ENCODE peak calls at places on chromosomes 3 and 15, in eight cellular contexts. One of them, this sample, is unnamed.

GRCh38 chr15:78979456-78980320 is 34.8 kb upstream of the CTSH start:
- DNase-seq in natural killer cell treated with Interleukin-12 subunit alpha and Interleukin-12 subunit beta and Interleukin-15 and Interleukin-18, amount 100 ng/mL, for 72 hours: no peak
- DNase-seq in AML-193: peak
- DNase-seq in ovary: peak
- DNase-seq in hepatic stellate cell: peak
- DNase-seq in GM04504: peak
- DNase-seq in endothelial cell: peak
- DNase-seq in GM20000: peak
- DNase-seq in this sample: peak

GRCh38 chr3:113185436-113185835 is 25.9 kb upstream of the BOC start:
- DNase-seq in natural killer cell treated with Interleukin-12 subunit alpha and Interleukin-12 subunit beta and Interleukin-15 and Interleukin-18, amount 100 ng/mL, for 72 hours: no peak
- DNase-seq in AML-193: no peak
- DNase-seq in ovary: no peak
- DNase-seq in hepatic stellate cell: no peak
- DNase-seq in GM04504: no peak
- DNase-seq in endothelial cell: no peak
- DNase-seq in GM20000: no peak
- DNase-seq in this sample: no peak

GRCh38 chr3:190336516-190337189 is 14.4 kb upstream of the CLDN1 start:
- DNase-seq in natural killer cell treated with Interleukin-12 subunit alpha and Interleukin-12 subunit beta and Interleukin-15 and Interleukin-18, amount 100 ng/mL, for 72 hours: no peak
- DNase-seq in AML-193: no peak
- DNase-seq in ovary: no peak
- DNase-seq in hepatic stellate cell: no peak
- DNase-seq in GM04504: no peak
- DNase-seq in endothelial cell: no peak
- DNase-seq in GM20000: no peak
- DNase-seq in this sample: no peak

GRCh38 chr15:52798529-52799101 is 8.5 kb upstream of the ONECUT1 start:
- DNase-seq in natural killer cell treated with Interleukin-12 subunit alpha and Interleukin-12 subunit beta and Interleukin-15 and Interleukin-18, amount 100 ng/mL, for 72 hours: no peak
- DNase-seq in AML-193: no peak
- DNase-seq in ovary: no peak
- DNase-seq in hepatic stellate cell: no peak
- DNase-seq in GM04504: no peak
- DNase-seq in endothelial cell: no peak
- DNase-seq in GM20000: no peak
- DNase-seq in this sample: no peak

GRCh38 chr15:84006467-84006866 is 229.1 kb upstream of the GOLGA6L4 start:
- DNase-seq in natural killer cell treated with Interleukin-12 subunit alpha and Interleukin-12 subunit beta and Interleukin-15 and Interleukin-18, amount 100 ng/mL, for 72 hours: no peak
- DNase-seq in AML-193: no peak
- DNase-seq in ovary: no peak
- DNase-seq in hepatic stellate cell: no peak
- DNase-seq in GM04504: no peak
- DNase-seq in endothelial cell: no peak
- DNase-seq in GM20000: no peak
- DNase-seq in this sample: no peak

GRCh38 chr3:48709051-48709461 is 8.0 kb downstream of the IP6K2 start:
- DNase-seq in natural killer cell treated with Interleukin-12 subunit alpha and Interleukin-12 subunit beta and Interleukin-15 and Interleukin-18, amount 100 ng/mL, for 72 hours: no peak
- DNase-seq in AML-193: no peak
- DNase-seq in ovary: no peak
- DNase-seq in hepatic stellate cell: no peak
- DNase-seq in GM04504: no peak
- DNase-seq in endothelial cell: no peak
- DNase-seq in GM20000: no peak
- DNase-seq in this sample: no peak

GRCh38 chr3:58163234-58163633 is 47.5 kb downstream of the DNASE1L3 start:
- DNase-seq in natural killer cell treated with Interleukin-12 subunit alpha and Interleukin-12 subunit beta and Interleukin-15 and Interleukin-18, amount 100 ng/mL, for 72 hours: no peak
- DNase-seq in AML-193: no peak
- DNase-seq in ovary: peak
- DNase-seq in hepatic stellate cell: no peak
- DNase-seq in GM04504: no peak
- DNase-seq in endothelial cell: no peak
- DNase-seq in GM20000: no peak
- DNase-seq in this sample: no peak

GRCh38 chr15:86316699-86317378 is 237.2 kb downstream of the AGBL1 start:
- DNase-seq in natural killer cell treated with Interleukin-12 subunit alpha and Interleukin-12 subunit beta and Interleukin-15 and Interleukin-18, amount 100 ng/mL, for 72 hours: no peak
- DNase-seq in AML-193: no peak
- DNase-seq in ovary: no peak
- DNase-seq in hepatic stellate cell: no peak
- DNase-seq in GM04504: no peak
- DNase-seq in endothelial cell: peak
- DNase-seq in GM20000: no peak
- DNase-seq in this sample: peak

GRCh38 chr3:116920836-116921596 is 211.4 kb downstream of the TUSC7 start:
- DNase-seq in natural killer cell treated with Interleukin-12 subunit alpha and Interleukin-12 subunit beta and Interleukin-15 and Interleukin-18, amount 100 ng/mL, for 72 hours: no peak
- DNase-seq in AML-193: no peak
- DNase-seq in ovary: no peak
- DNase-seq in hepatic stellate cell: no peak
- DNase-seq in GM04504: no peak
- DNase-seq in endothelial cell: no peak
- DNase-seq in GM20000: no peak
- DNase-seq in this sample: no peak

GRCh38 chr3:52535411-52536111 is 844 bp upstream of the UQCC5 start:
- DNase-seq in natural killer cell treated with Interleukin-12 subunit alpha and Interleukin-12 subunit beta and Interleukin-15 and Interleukin-18, amount 100 ng/mL, for 72 hours: no peak
- DNase-seq in AML-193: no peak
- DNase-seq in ovary: peak
- DNase-seq in hepatic stellate cell: no peak
- DNase-seq in GM04504: no peak
- DNase-seq in endothelial cell: peak
- DNase-seq in GM20000: no peak
- DNase-seq in this sample: no peak

GRCh38 chr3:166663194-166663593 is 716.9 kb downstream of the ZBBX start:
- DNase-seq in natural killer cell treated with Interleukin-12 subunit alpha and Interleukin-12 subunit beta and Interleukin-15 and Interleukin-18, amount 100 ng/mL, for 72 hours: no peak
- DNase-seq in AML-193: no peak
- DNase-seq in ovary: no peak
- DNase-seq in hepatic stellate cell: no peak
- DNase-seq in GM04504: no peak
- DNase-seq in endothelial cell: no peak
- DNase-seq in GM20000: no peak
- DNase-seq in this sample: no peak

GRCh38 chr3:66709464-66710058 is 208.7 kb upstream of the LRIG1 start:
- DNase-seq in natural killer cell treated with Interleukin-12 subunit alpha and Interleukin-12 subunit beta and Interleukin-15 and Interleukin-18, amount 100 ng/mL, for 72 hours: no peak
- DNase-seq in AML-193: no peak
- DNase-seq in ovary: no peak
- DNase-seq in hepatic stellate cell: no peak
- DNase-seq in GM04504: no peak
- DNase-seq in endothelial cell: no peak
- DNase-seq in GM20000: no peak
- DNase-seq in this sample: no peak

GRCh38 chr15:49343546-49343945 is 79.5 kb upstream of the FGF7 start:
- DNase-seq in natural killer cell treated with Interleukin-12 subunit alpha and Interleukin-12 subunit beta and Interleukin-15 and Interleukin-18, amount 100 ng/mL, for 72 hours: no peak
- DNase-seq in AML-193: no peak
- DNase-seq in ovary: no peak
- DNase-seq in hepatic stellate cell: no peak
- DNase-seq in GM04504: no peak
- DNase-seq in endothelial cell: no peak
- DNase-seq in GM20000: no peak
- DNase-seq in this sample: no peak

This sample was measured in KBM-7.